ENCODE peak calls at places on chromosome 1, in nine cellular contexts. R is lower leg skin, J is dorsolateral prefrontal cortex, I is tibial nerve, O is AG10803, T is ovary, M is psoas muscle, U is neural progenitor cell, Z is astrocyte. Q is an unnamed sample.

GRCh38 chr1:185996211-185996610 is 262.0 kb downstream of the HMCN1 start:
- DNase-seq in R (peak; percentile 14), J (no peak), I (peak; percentile 64), O (peak; percentile 74), T (no peak), M (peak; percentile 67), U (no peak), Z (peak; percentile 76), Q (no peak)

GRCh38 chr1:231612393-231613089 is 14.0 kb upstream of the DISC1 start:
- DNase-seq in R (peak; percentile 51), J (no peak), I (no peak), O (no peak), T (no peak), M (no peak), U (no peak), Z (no peak), Q (peak; percentile 55)

GRCh38 chr1:28449904-28450303 is 55.9 kb upstream of the RCC1 start:
- DNase-seq in R (no peak), J (no peak), I (no peak), O (no peak), T (no peak), M (no peak), U (no peak), Z (peak; percentile 78), Q (peak; percentile 18)

GRCh38 chr1:206909883-206910318 is 11.8 kb downstream of the FCMR start:
- DNase-seq in R (no peak), J (no peak), I (no peak), O (no peak), T (no peak), M (peak; percentile 42), U (peak; percentile 14), Z (no peak), Q (no peak)

GRCh38 chr1:214615871-214616270 is 12.9 kb downstream of the CENPF start:
- DNase-seq in R (no peak), J (no peak), I (no peak), O (peak; percentile 44), T (no peak), M (no peak), U (no peak), Z (peak; percentile 64), Q (no peak)

GRCh38 chr1:166090244-166090643 is 76.6 kb downstream of the FAM78B start:
- DNase-seq in R (no peak), J (no peak), I (no peak), O (no peak), T (no peak), M (no peak), U (no peak), Z (no peak), Q (no peak)

GRCh38 chr1:107264561-107264960 is 123.7 kb downstream of the NTNG1 start:
- DNase-seq in R (no peak), J (no peak), I (no peak), O (peak; percentile 6), T (no peak), M (no peak), U (no peak), Z (peak; percentile 48), Q (no peak)

GRCh38 chr1:44072204-44072603 is 40.9 kb upstream of the SLC6A9 start:
- DNase-seq in R (no peak), J (peak; percentile 7), I (no peak), O (peak; percentile 86), T (no peak), M (no peak), U (no peak), Z (peak; percentile 98), Q (no peak)

GRCh38 chr1:59179673-59180072 is 117.2 kb upstream of the FGGY start:
- DNase-seq in R (no peak), J (no peak), I (no peak), O (no peak), T (no peak), M (no peak), U (no peak), Z (no peak), Q (no peak)

GRCh38 chr1:212237651-212238050 is 47.6 kb upstream of the PPP2R5A start:
- DNase-seq in R (no peak), J (no peak), I (no peak), O (no peak), T (no peak), M (no peak), U (no peak), Z (no peak), Q (no peak)

GRCh38 chr1:31585736-31586365 is 9.5 kb downstream of the TINAGL1 start:
- DNase-seq in R (no peak), J (no peak), I (no peak), O (no peak), T (no peak), M (no peak), U (no peak), Z (no peak), Q (no peak)

GRCh38 chr1:216562383-216562782 is 139.1 kb upstream of the USH2A start:
- DNase-seq in R (no peak), J (no peak), I (no peak), O (no peak), T (no peak), M (no peak), U (peak; percentile 25), Z (no peak), Q (no peak)

GRCh38 chr1:59029768-59030167 is 245.9 kb upstream of the JUN start:
- DNase-seq in R (no peak), J (no peak), I (no peak), O (no peak), T (no peak), M (no peak), U (no peak), Z (no peak), Q (no peak)

DNA sequence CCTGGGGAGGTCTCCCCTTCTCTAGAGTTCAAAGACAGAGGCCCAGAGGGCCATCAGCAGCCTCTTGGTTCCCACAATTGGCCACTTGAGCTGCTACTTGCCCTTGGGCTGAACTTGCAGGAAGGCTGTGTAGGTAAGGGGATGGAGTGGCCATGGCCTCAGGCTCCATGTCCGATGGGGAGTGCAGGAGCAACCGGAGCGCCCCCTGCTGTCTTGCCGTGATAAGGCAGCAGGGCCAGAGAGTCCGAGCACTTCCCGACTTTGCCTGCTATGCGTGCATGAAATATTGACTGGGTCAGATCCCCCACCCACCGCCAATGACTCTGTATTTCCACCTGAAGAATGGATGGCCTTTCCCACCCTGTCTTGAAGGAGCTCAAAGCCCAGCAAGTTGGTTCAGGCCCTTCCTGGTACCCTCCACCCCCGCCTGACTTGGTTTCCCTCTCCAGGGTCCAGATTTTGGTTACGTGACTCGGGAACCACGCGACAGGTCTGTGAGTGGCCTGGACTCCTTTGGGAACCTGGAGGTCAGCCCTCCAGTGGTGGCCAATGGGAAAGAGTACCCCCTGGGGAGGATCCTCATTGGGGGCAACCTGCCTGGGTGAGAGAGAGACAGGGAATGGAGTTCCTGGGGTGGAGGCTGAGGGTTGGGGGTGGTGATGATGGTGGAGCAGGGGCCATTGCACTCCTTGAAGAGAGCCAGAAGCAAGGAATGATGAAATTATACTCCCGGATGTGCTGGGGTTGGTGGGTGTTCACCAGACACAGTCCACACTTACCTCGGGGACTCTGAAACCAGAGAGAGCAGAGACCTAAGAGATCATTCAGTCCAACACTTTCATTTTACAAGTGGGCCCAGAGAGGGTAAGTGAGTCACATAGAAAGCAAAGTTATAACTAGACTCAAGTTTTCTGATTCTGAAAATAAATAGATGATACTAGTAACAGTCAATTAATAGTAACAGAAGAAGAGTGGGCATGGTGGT is 25.6 kb downstream of the PADI3 start:
- DNase-seq in R (no peak), J (no peak), I (no peak), O (peak; percentile 26), T (no peak), M (peak; percentile 35), U (peak; percentile 72), Z (no peak), Q (peak; percentile 66)
- H3K4me3 ChIP-seq in R (no peak overlapping the region), J (no peak overlapping the region), I (no peak overlapping the region), O (no peak overlapping the region), T (no peak overlapping the region), M (no peak overlapping the region), U (no peak overlapping the region), Z (no peak overlapping the region), Q (peak overlapping the region; percentile 19)

GRCh38 chr1:64675718-64676345 is 69.0 kb upstream of the RAVER2 start:
- DNase-seq in R (no peak), J (no peak), I (no peak), O (peak; percentile 35), T (no peak), M (no peak), U (peak; percentile 19), Z (no peak), Q (no peak)
- TF ChIP-seq CTCF in R (no peak), J (peak; percentile 67), I (peak; percentile 59), O (peak; percentile 75), T (no peak), M (peak; percentile 69), U (peak; percentile 71), Z (peak; percentile 57), Q (peak; percentile 61)

DNA sequence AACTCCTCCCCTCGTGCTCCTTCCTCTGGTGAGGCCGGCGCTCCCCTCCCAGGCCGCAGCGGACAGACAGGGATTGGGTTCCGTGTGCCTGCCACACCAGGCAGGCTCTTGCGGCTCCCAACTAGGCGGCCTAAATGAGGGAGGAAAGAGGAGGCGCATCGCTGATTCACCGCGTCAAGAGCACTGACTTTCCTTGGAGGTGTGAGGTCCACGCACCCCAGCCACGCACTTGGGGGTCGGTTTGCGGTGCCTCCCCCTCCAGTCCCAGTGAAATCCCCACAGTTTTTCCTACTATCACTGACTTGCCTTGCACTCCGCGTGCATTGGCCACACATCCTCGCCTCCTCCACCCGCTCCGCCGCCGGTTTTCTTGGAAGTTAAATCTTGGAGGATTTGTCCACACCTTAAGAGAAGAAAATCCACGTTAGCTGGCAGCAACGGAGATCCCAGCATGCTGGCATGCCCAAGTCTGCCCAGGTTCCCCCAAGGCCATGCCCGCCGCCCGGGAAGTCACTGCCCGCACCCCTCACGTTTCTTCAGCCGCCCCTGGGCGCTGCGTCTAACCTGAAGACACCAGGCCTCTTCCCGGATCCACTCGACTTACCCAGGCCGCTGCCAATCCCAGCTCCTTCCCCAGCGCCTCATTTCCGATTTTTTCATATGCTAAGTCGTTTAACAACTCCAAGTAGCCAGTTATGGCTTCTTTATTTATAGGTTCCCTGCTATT is 1.1 kb upstream of the FOXD3 start:
- DNase-seq in R (no peak), J (no peak), I (no peak), O (no peak), T (no peak), M (no peak), U (peak; percentile 60), Z (no peak), Q (no peak)
- H3K4me3 ChIP-seq in R (no peak overlapping the region), J (no peak overlapping the region), I (peak overlapping the region; percentile 50), O (no peak overlapping the region), T (no peak overlapping the region), M (peak overlapping the region; percentile 76), U (no peak overlapping the region), Z (no peak overlapping the region), Q (peak overlapping the region; percentile 76)

DNA sequence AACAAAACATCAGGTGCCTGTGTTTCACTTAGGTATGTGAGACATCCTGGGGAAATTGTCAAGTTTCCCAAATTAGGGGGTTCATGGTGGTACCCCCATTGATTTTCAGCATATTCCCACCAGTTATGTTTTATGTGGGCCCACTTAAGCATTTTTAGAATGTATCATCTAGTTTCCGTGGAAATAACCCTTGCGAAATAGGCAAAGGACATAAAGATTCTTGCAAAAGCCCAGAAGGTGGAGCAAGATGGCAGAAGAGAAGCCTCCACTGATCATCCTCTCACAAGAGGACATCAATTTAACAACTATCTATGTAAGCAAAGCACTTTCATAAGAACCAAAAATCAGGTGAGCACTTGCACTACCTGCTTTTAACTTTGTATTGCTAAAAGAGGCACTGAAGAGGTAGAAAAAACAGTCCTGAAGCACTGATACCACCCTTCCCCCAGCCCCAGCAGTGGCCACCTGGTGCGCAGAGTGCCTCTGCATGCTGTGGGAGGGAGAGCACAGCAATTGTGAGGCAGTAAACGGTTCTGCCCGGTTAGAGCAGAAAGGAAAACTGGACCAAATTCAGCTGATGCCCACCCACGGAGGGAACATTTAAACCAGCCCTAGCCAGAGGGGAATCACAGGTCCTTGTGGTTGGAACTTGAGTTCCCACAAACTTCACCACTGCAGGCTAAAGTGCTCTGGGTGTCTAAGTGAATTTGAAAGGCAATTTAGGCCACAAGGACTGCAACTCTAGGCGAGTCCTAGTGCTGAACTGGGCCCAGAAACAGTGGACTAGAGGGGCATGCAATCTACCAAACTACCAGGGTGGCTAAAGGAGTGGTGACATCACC is 23.2 kb downstream of the MCOLN2 start:
- DNase-seq in R (no peak), J (no peak), I (no peak), O (peak; percentile 31), T (no peak), M (no peak), U (no peak), Z (no peak), Q (no peak)
- TF ChIP-seq CTCF in R (no peak), J (no peak), I (no peak), O (no peak), T (no peak), M (no peak), U (no peak), Z (no peak), Q (peak; percentile 12)

Q was measured in GM12864.